ENCODE peak calls at places on chromosomes 13 and 19, in five cellular contexts. J is neural crest cell; A is GM10248; S is CD4-positive, alpha-beta memory T cell; W is effector CD4-positive, alpha-beta T cell. G is an unnamed sample.

GRCh38 chr13:99299545-99300341 is 7.5 kb downstream of the GPR183 start:
- DNase-seq in J (no peak), A (no peak), S (no peak), W (no peak), G (no peak)

GRCh38 chr13:44934724-44935123 is 54.5 kb downstream of the NUFIP1 start:
- DNase-seq in W (no peak), S (no peak), A (no peak), J (no peak), G (no peak)

GRCh38 chr13:37102896-37103295 is 2.6 kb downstream of the CSNK1A1L start:
- DNase-seq in S (no peak), W (no peak), A (no peak), J (no peak), G (no peak)

GRCh38 chr19:8457802-8458201 is 13.0 kb downstream of the HNRNPM start:
- DNase-seq in J (no peak), A (no peak), W (no peak), S (no peak), G (no peak)

GRCh38 chr13:79485014-79485441 is 4.1 kb downstream of the NDFIP2 start:
- DNase-seq in S (no peak), W (no peak), A (no peak), J (no peak), G (no peak)

GRCh38 chr19:1947651-1948209 is 6.8 kb downstream of the CSNK1G2 start:
- DNase-seq in J (no peak), A (no peak), S (no peak), W (no peak), G (no peak)

GRCh38 chr13:92224052-92224821 is 825.8 kb downstream of the GPC5 start:
- DNase-seq in J (no peak), A (no peak), S (no peak), W (no peak), G (no peak)

GRCh38 chr13:30880151-30880551 is 25.9 kb upstream of the MEDAG start:
- DNase-seq in S (no peak), J (no peak), A (no peak), W (no peak), G (no peak)

GRCh38 chr13:31545616-31546015 is 193.7 kb upstream of the RXFP2 start:
- DNase-seq in A (no peak), W (no peak), J (no peak), S (no peak), G (no peak)

GRCh38 chr19:39160523-39160861 is 34.9 kb downstream of the PAK4 start:
- DNase-seq in W (no peak), J (no peak), A (no peak), S (no peak), G (no peak)

GRCh38 chr19:51607920-51608562 is 22.2 kb downstream of the SIGLEC5 start:
- DNase-seq in S (peak), A (peak), J (peak), W (no peak), G (peak)

GRCh38 chr19:10553943-10554381 is 10.3 kb downstream of the ATG4D start:
- DNase-seq in J (no peak), S (peak), A (peak), W (peak), G (peak)

GRCh38 chr13:39777527-39778061 is 122.1 kb downstream of the COG6 start:
- DNase-seq in J (no peak), A (no peak), W (no peak), S (peak), G (no peak)

GRCh38 chr13:90846956-90847355 is 500.5 kb upstream of the MIR17HG start:
- DNase-seq in A (no peak), J (no peak), W (no peak), S (no peak), G (no peak)

GRCh38 chr19:43651758-43652545 is 12.3 kb upstream of the CADM4 start:
- DNase-seq in J (peak), A (peak), W (no peak), S (peak), G (no peak)

GRCh38 chr19:39497850-39498261 is 891 bp upstream of the DLL3 start:
- DNase-seq in S (no peak), J (peak), A (peak), W (no peak), G (no peak)

GRCh38 chr19:47228937-47229673 is 1.9 kb downstream of the BBC3 start:
- DNase-seq in S (peak), A (no peak), J (no peak), W (peak), G (peak)

GRCh38 chr19:13847900-13848677 is 28.8 kb upstream of the NANOS3 start:
- DNase-seq in S (no peak), J (no peak), A (no peak), W (no peak), G (no peak)

GRCh38 chr19:37909661-37910199 is 2.7 kb downstream of the SIPA1L3 start:
- DNase-seq in S (no peak), J (no peak), A (no peak), W (no peak), G (no peak)

GRCh38 chr13:74200081-74200480 is 65.9 kb upstream of the KLF12 start:
- DNase-seq in S (no peak), W (no peak), J (no peak), A (no peak), G (no peak)

GRCh38 chr19:48698046-48698445 is 2.3 kb downstream of the FUT2 start:
- DNase-seq in J (no peak), A (no peak), S (no peak), W (no peak), G (no peak)

GRCh38 chr19:35120898-35121297 is 5.3 kb downstream of the FXYD3 start:
- DNase-seq in A (no peak), S (no peak), W (no peak), J (no peak), G (no peak)

GRCh38 chr13:60267498-60268202 is 103.9 kb upstream of the DIAPH3 start:
- DNase-seq in S (no peak), J (no peak), A (no peak), W (no peak), G (no peak)

GRCh38 chr19:17469092-17469370 is 1.3 kb upstream of the SLC27A1 start:
- DNase-seq in A (no peak), S (no peak), W (no peak), J (no peak), G (peak)

GRCh38 chr13:76868451-76868850 is 17.8 kb downstream of the KCTD12 start:
- DNase-seq in S (no peak), J (no peak), W (no peak), A (no peak), G (no peak)

GRCh38 chr19:46515879-46516350 is 20.2 kb upstream of the PNMA8B start:
- DNase-seq in S (peak), W (no peak), J (no peak), A (peak), G (no peak)

GRCh38 chr13:57595775-57596174 is 35.8 kb upstream of the PCDH17 start:
- DNase-seq in W (no peak), A (no peak), S (no peak), J (no peak), G (no peak)

GRCh38 chr19:42284641-42285341 is 15.7 kb downstream of the CIC start:
- DNase-seq in J (no peak), S (no peak), W (no peak), A (no peak), G (no peak)

G was measured in activated effector memory CD4-positive, alpha-beta T cell treated with Interleukin-2 at 50 U/mL for 16 hours.